ENCODE peak calls at places on chromosome 13, in ten cellular contexts. I is CD8-positive, alpha-beta memory T cell; Q is stimulated activated CD4-positive, alpha-beta T cell treated with anti-CD3 and anti-CD28 coated beads, Interleukin-1b, Interleukin-23, amount 100 ng/mL, for 4 hours; M is hypothalamus; P is NCI-H524; T is smooth muscle cell of the brain vasculature; Y is Right ventricle myocardium superior; H is pons; O is astrocyte of the spinal cord; C is suprapubic skin. R is an unnamed sample.

GRCh38 chr13:111857846-111858560 is 208.9 kb upstream of the SOX1 start:
- DNase-seq in I (no peak), Q (no peak), M (no peak), P (no peak), T (no peak), Y (no peak), H (no peak), O (no peak), C (no peak), R (no peak)

GRCh38 chr13:95677564-95678386 is 836 bp downstream of the DNAJC3 start:
- DNase-seq in I (no peak), Q (no peak), M (no peak), P (no peak), T (no peak), Y (no peak), H (peak), O (peak), C (peak), R (no peak)

GRCh38 chr13:27201661-27202060 is 30.1 kb upstream of the USP12 start:
- DNase-seq in I (no peak), Q (no peak), M (no peak), P (no peak), T (no peak), Y (no peak), H (no peak), O (no peak), C (no peak), R (no peak)

GRCh38 chr13:51707468-51707867 is 96.5 kb downstream of the DHRS12 start:
- DNase-seq in I (no peak), Q (no peak), M (no peak), P (no peak), T (no peak), Y (no peak), H (no peak), O (no peak), C (no peak), R (no peak)

GRCh38 chr13:49308977-49309408 is 61.3 kb downstream of the CDADC1 start:
- DNase-seq in I (no peak), Q (no peak), M (no peak), P (no peak), T (no peak), Y (peak), H (no peak), O (peak), C (no peak), R (no peak)

GRCh38 chr13:37752156-37752555 is 117.4 kb downstream of the TRPC4 start:
- DNase-seq in I (no peak), Q (no peak), M (no peak), P (no peak), T (no peak), Y (no peak), H (peak), O (no peak), C (no peak), R (no peak)

GRCh38 chr13:103573446-103573845 is 507.2 kb upstream of the SLC10A2 start:
- DNase-seq in I (no peak), Q (no peak), M (no peak), P (no peak), T (no peak), Y (peak), H (no peak), O (no peak), C (no peak), R (no peak)

GRCh38 chr13:45417790-45418534 is at the start of gene SLC25A30:
- DNase-seq in I (peak), Q (peak), M (peak), P (peak), T (peak), Y (peak), H (peak), O (peak), C (peak), R (peak)

GRCh38 chr13:85828094-85828684 is 29.0 kb upstream of the SLITRK6 start:
- DNase-seq in I (no peak), Q (no peak), M (no peak), P (peak), T (peak), Y (no peak), H (peak), O (peak), C (no peak), R (no peak)

R was measured in mesenteric fat pad.